ENCODE peak calls at places on chromosomes 5 and 9, in seven cellular contexts. D is NCI-H1105; K is NCI-H510A; F is fibroblast of pulmonary artery; Y is C1 segment of cervical spinal cord; O is activated CD4-positive, alpha-beta T cell treated with anti-CD3 and anti-CD28 coated beads for 4 hours; Q is PC-3. Z is an unnamed sample.

GRCh38 chr5:143698534-143698933 is 113.4 kb upstream of the HMHB1 start:
- DNase-seq in D (no peak), F (no peak), K (no peak), O (no peak), Y (no peak), Q (no peak), Z (no peak)

GRCh38 chr5:150846651-150847333 is 471 bp downstream of the IRGM start:
- DNase-seq in O (peak), Y (no peak), D (peak), Q (peak), F (peak), K (peak), Z (peak)

GRCh38 chr5:135007305-135007704 is 26.7 kb downstream of the PITX1 start:
- DNase-seq in K (no peak), F (no peak), O (no peak), D (no peak), Y (no peak), Q (no peak), Z (no peak)

GRCh38 chr9:105694320-105694847 is at the start of gene TMEM38B:
- DNase-seq in Q (peak), Y (peak), O (peak), D (peak), F (peak), K (peak), Z (peak)

GRCh38 chr9:121650220-121651013 is 1.0 kb upstream of the DAB2IP start:
- DNase-seq in Y (no peak), D (peak), K (peak), Q (peak), O (no peak), F (peak), Z (no peak)

GRCh38 chr9:91840469-91840868 is 109.6 kb downstream of the ROR2 start:
- DNase-seq in F (no peak), Y (no peak), D (no peak), Q (no peak), K (no peak), O (no peak), Z (no peak)

GRCh38 chr5:133926960-133927615 is 41.3 kb downstream of the C5orf15 start:
- DNase-seq in O (no peak), D (no peak), K (no peak), F (no peak), Y (no peak), Q (peak), Z (no peak)

GRCh38 chr9:131334568-131335105 is 45.1 kb downstream of the PLPP7 start:
- DNase-seq in K (no peak), Y (no peak), D (no peak), O (no peak), F (no peak), Q (no peak), Z (no peak)

GRCh38 chr5:155485344-155485743 is 471.8 kb downstream of the KIF4B start:
- DNase-seq in F (no peak), K (no peak), D (no peak), O (no peak), Q (no peak), Y (no peak), Z (no peak)

GRCh38 chr5:79255786-79256557 is 20.0 kb downstream of the JMY start:
- DNase-seq in K (no peak), Y (no peak), Q (peak), O (no peak), F (peak), D (no peak), Z (no peak)

GRCh38 chr5:149310947-149311675 is 34.2 kb upstream of the GRPEL2 start:
- DNase-seq in F (peak), D (no peak), O (no peak), Q (peak), K (no peak), Y (no peak), Z (no peak)

GRCh38 chr9:34664281-34665108 is 2.0 kb upstream of the CCL27 start:
- DNase-seq in Q (peak), O (peak), K (no peak), Y (peak), F (peak), D (no peak), Z (no peak)

GRCh38 chr5:77926337-77926736 is 150.2 kb upstream of the TBCA start:
- DNase-seq in F (no peak), O (no peak), D (no peak), Q (no peak), Y (no peak), K (no peak), Z (no peak)

GRCh38 chr5:138663561-138663960 is 88.4 kb upstream of the HSPA9 start:
- DNase-seq in K (no peak), Q (no peak), Y (no peak), D (no peak), F (no peak), O (no peak), Z (no peak)

GRCh38 chr9:89357331-89358197 is 39.3 kb downstream of the SECISBP2 start:
- DNase-seq in F (no peak), Y (no peak), Q (no peak), O (no peak), K (peak), D (no peak), Z (no peak)

GRCh38 chr5:103519550-103519949 is 43.0 kb downstream of the NUDT12 start:
- DNase-seq in Y (no peak), O (no peak), Q (peak), D (no peak), K (no peak), F (peak), Z (no peak)

GRCh38 chr9:35827486-35827885 is 1.0 kb downstream of the FAM221B start:
- DNase-seq in Y (no peak), F (peak), K (no peak), Q (peak), D (no peak), O (no peak), Z (no peak)

GRCh38 chr5:11251242-11251641 is 490.2 kb upstream of the DAP start:
- DNase-seq in Q (peak), K (no peak), O (no peak), D (no peak), Y (no peak), F (no peak), Z (no peak)

GRCh38 chr9:120531683-120532300 is 48.2 kb downstream of the CDK5RAP2 start:
- DNase-seq in F (peak), O (no peak), K (peak), D (peak), Y (no peak), Q (peak), Z (peak)

GRCh38 chr5:67623078-67623477 is 426.5 kb upstream of the CD180 start:
- DNase-seq in F (no peak), Y (no peak), D (no peak), K (no peak), Q (no peak), O (no peak), Z (no peak)

GRCh38 chr9:135214054-135214640 is 126.7 kb downstream of the OLFM1 start:
- DNase-seq in F (no peak), K (no peak), Q (no peak), O (no peak), Y (no peak), D (no peak), Z (no peak)

GRCh38 chr9:98375138-98375726 is 119.8 kb upstream of the TBC1D2 start:
- DNase-seq in D (no peak), O (no peak), F (peak), K (no peak), Y (no peak), Q (peak), Z (no peak)

GRCh38 chr5:14742427-14743010 is 78.0 kb downstream of the OTULIN start:
- DNase-seq in D (no peak), Q (no peak), Y (no peak), F (no peak), O (no peak), K (peak), Z (peak)

GRCh38 chr9:136525841-136526499 is 19.9 kb downstream of the NOTCH1 start:
- DNase-seq in K (no peak), D (no peak), Q (no peak), Y (peak), O (no peak), F (no peak), Z (no peak)

GRCh38 chr5:169697518-169697890 is 60.4 kb downstream of the DOCK2 start:
- DNase-seq in O (no peak), F (no peak), K (no peak), Q (no peak), Y (no peak), D (no peak), Z (no peak)

Z was measured in NCI-H2107.